ENCODE peak calls at places on chromosome 4, in six cellular contexts. One of them, this sample, is unnamed.

GRCh38 chr4:153152453-153153338 is 51.5 kb upstream of the TRIM2 start:
- DNase-seq in lower lobe of right lung: peak
- DNase-seq in T-helper 2 cell: peak
- DNase-seq in ELR: peak
- DNase-seq in NCI-H510A: peak
- DNase-seq in amniotic stem cell: no peak
- DNase-seq in this sample: peak

GRCh38 chr4:183098080-183098722 is 856 bp upstream of the WWC2 start:
- DNase-seq in lower lobe of right lung: peak
- DNase-seq in T-helper 2 cell: no peak
- DNase-seq in amniotic stem cell: peak
- DNase-seq in NCI-H510A: no peak
- DNase-seq in ELR: peak
- DNase-seq in this sample: peak

GRCh38 chr4:101977096-101977495 is 186.6 kb downstream of the BANK1 start:
- DNase-seq in ELR: peak
- DNase-seq in amniotic stem cell: peak
- DNase-seq in NCI-H510A: no peak
- DNase-seq in T-helper 2 cell: no peak
- DNase-seq in lower lobe of right lung: no peak
- DNase-seq in this sample: no peak

GRCh38 chr4:84530871-84531270 is 31.8 kb upstream of the NKX6-1 start:
- DNase-seq in NCI-H510A: no peak
- DNase-seq in ELR: peak
- DNase-seq in lower lobe of right lung: no peak
- DNase-seq in T-helper 2 cell: no peak
- DNase-seq in amniotic stem cell: no peak
- DNase-seq in this sample: no peak

GRCh38 chr4:98577956-98578355 is 80.5 kb downstream of the TSPAN5 start:
- DNase-seq in amniotic stem cell: no peak
- DNase-seq in ELR: no peak
- DNase-seq in T-helper 2 cell: no peak
- DNase-seq in NCI-H510A: no peak
- DNase-seq in lower lobe of right lung: no peak
- DNase-seq in this sample: no peak

GRCh38 chr4:52617467-52618017 is 41.6 kb downstream of the USP46 start:
- DNase-seq in T-helper 2 cell: no peak
- DNase-seq in lower lobe of right lung: no peak
- DNase-seq in NCI-H510A: no peak
- DNase-seq in ELR: no peak
- DNase-seq in amniotic stem cell: no peak
- DNase-seq in this sample: no peak

GRCh38 chr4:124121511-124121934 is 591.0 kb downstream of the ANKRD50 start:
- DNase-seq in T-helper 2 cell: no peak
- DNase-seq in lower lobe of right lung: no peak
- DNase-seq in amniotic stem cell: no peak
- DNase-seq in NCI-H510A: no peak
- DNase-seq in ELR: no peak
- DNase-seq in this sample: no peak

GRCh38 chr4:19478791-19479190 is 772.9 kb upstream of the SLIT2 start:
- DNase-seq in T-helper 2 cell: no peak
- DNase-seq in lower lobe of right lung: no peak
- DNase-seq in NCI-H510A: no peak
- DNase-seq in amniotic stem cell: no peak
- DNase-seq in ELR: peak
- DNase-seq in this sample: no peak

GRCh38 chr4:135120190-135120589 is 918.6 kb upstream of the PABPC4L start:
- DNase-seq in lower lobe of right lung: no peak
- DNase-seq in T-helper 2 cell: no peak
- DNase-seq in amniotic stem cell: no peak
- DNase-seq in ELR: no peak
- DNase-seq in NCI-H510A: no peak
- DNase-seq in this sample: no peak

GRCh38 chr4:2867758-2868491 is 24.3 kb downstream of the ADD1 start:
- DNase-seq in lower lobe of right lung: no peak
- DNase-seq in T-helper 2 cell: no peak
- DNase-seq in ELR: no peak
- DNase-seq in amniotic stem cell: no peak
- DNase-seq in NCI-H510A: no peak
- DNase-seq in this sample: peak

GRCh38 chr4:44118971-44119680 is 329.5 kb downstream of the KCTD8 start:
- DNase-seq in ELR: peak
- DNase-seq in NCI-H510A: no peak
- DNase-seq in lower lobe of right lung: no peak
- DNase-seq in T-helper 2 cell: no peak
- DNase-seq in amniotic stem cell: no peak
- DNase-seq in this sample: no peak

GRCh38 chr4:24181005-24181404 is 291.2 kb upstream of the PPARGC1A start:
- DNase-seq in T-helper 2 cell: no peak
- DNase-seq in amniotic stem cell: no peak
- DNase-seq in lower lobe of right lung: no peak
- DNase-seq in NCI-H510A: no peak
- DNase-seq in ELR: no peak
- DNase-seq in this sample: no peak

GRCh38 chr4:74583757-74584156 is 138.8 kb downstream of the AREG start:
- DNase-seq in T-helper 2 cell: no peak
- DNase-seq in amniotic stem cell: no peak
- DNase-seq in NCI-H510A: no peak
- DNase-seq in lower lobe of right lung: no peak
- DNase-seq in ELR: no peak
- DNase-seq in this sample: no peak

GRCh38 chr4:1055721-1056590 is 44.5 kb downstream of the FGFRL1 start:
- DNase-seq in lower lobe of right lung: no peak
- DNase-seq in NCI-H510A: no peak
- DNase-seq in ELR: no peak
- DNase-seq in T-helper 2 cell: peak
- DNase-seq in amniotic stem cell: no peak
- DNase-seq in this sample: no peak

This sample was measured in left ventricle myocardium inferior.